ENCODE peak calls at places on chromosome 4, in nine cellular contexts. R, G, L, C, Y, B, K, U and A are unnamed samples.

GRCh38 chr4:54238389-54238788 is 9.3 kb downstream of the PDGFRA start:
- DNase-seq in Y (no peak), B (no peak), K (no peak), C (no peak), R (no peak), U (no peak), L (no peak), G (no peak), A (no peak)

GRCh38 chr4:16896871-16897270 is 1.6 kb downstream of the LDB2 start:
- DNase-seq in C (no peak), K (no peak), Y (no peak), G (no peak), L (peak; percentile 27), U (no peak), R (no peak), B (peak; percentile 58), A (no peak)

GRCh38 chr4:115674485-115674884 is 561.1 kb upstream of the NDST4 start:
- DNase-seq in R (no peak), L (no peak), Y (no peak), K (no peak), C (no peak), U (no peak), B (no peak), G (no peak), A (no peak)

GRCh38 chr4:126888968-126889367 is 743.8 kb upstream of the INTU start:
- DNase-seq in B (no peak), L (peak; percentile 4), U (no peak), C (no peak), R (no peak), G (no peak), Y (no peak), K (no peak), A (no peak)

GRCh38 chr4:18733956-18734872 is 712.7 kb upstream of the LCORL start:
- DNase-seq in Y (no peak), C (no peak), B (peak; percentile 5), G (no peak), K (no peak), R (no peak), L (no peak), U (no peak), A (no peak)

GRCh38 chr4:75685546-75686189 is 12.5 kb upstream of the G3BP2 start:
- DNase-seq in B (no peak), K (no peak), C (no peak), L (no peak), R (no peak), G (no peak), Y (no peak), U (no peak), A (no peak)

GRCh38 chr4:87862236-87862635 is 29.5 kb downstream of the MEPE start:
- DNase-seq in B (no peak), G (no peak), U (no peak), L (no peak), C (no peak), K (no peak), R (no peak), Y (no peak), A (no peak)

GRCh38 chr4:174217273-174218126 is 66.0 kb downstream of the FBXO8 start:
- DNase-seq in B (peak; percentile 71), U (no peak), G (no peak), K (peak; percentile 2), C (peak; percentile 15), Y (no peak), L (peak; percentile 65), R (no peak), A (peak; percentile 28)

GRCh38 chr4:152454398-152455011 is 81.4 kb downstream of the FBXW7 start:
- DNase-seq in Y (no peak), B (peak; percentile 28), R (no peak), L (no peak), K (no peak), U (no peak), G (no peak), C (peak; percentile 23), A (no peak)

GRCh38 chr4:127781303-127782024 is 658 bp upstream of the HSPA4L start:
- DNase-seq in C (no peak), R (peak; percentile 5), B (peak; percentile 74), U (peak; percentile 28), Y (no peak), G (no peak), K (peak; percentile 40), L (no peak), A (no peak)

GRCh38 chr4:109721033-109721432 is 8.8 kb downstream of the PLA2G12A start:
- DNase-seq in Y (no peak), C (no peak), K (no peak), U (no peak), B (no peak), R (no peak), G (no peak), L (no peak), A (no peak)

GRCh38 chr4:102825261-102826071 is 1.9 kb downstream of the UBE2D3 start:
- DNase-seq in G (no peak), C (no peak), R (peak; percentile 14), B (peak; percentile 70), Y (peak; percentile 11), L (peak; percentile 74), K (no peak), U (peak; percentile 39), A (no peak)

GRCh38 chr4:67575232-67575888 is 16.8 kb downstream of the STAP1 start:
- DNase-seq in Y (no peak), B (no peak), C (peak; percentile 49), K (no peak), R (peak; percentile 63), L (no peak), G (no peak), U (peak; percentile 21), A (no peak)

GRCh38 chr4:169109276-169109675 is 99.2 kb upstream of the CBR4 start:
- DNase-seq in U (no peak), K (no peak), G (no peak), L (no peak), R (no peak), B (no peak), Y (no peak), C (no peak), A (no peak)

GRCh38 chr4:124685851-124686250 is 26.7 kb downstream of the ANKRD50 start:
- DNase-seq in R (no peak), U (no peak), C (no peak), G (no peak), Y (no peak), L (peak; percentile 72), K (no peak), B (peak; percentile 49), A (no peak)

GRCh38 chr4:74628808-74629616 is 165.3 kb downstream of the BTC start:
- DNase-seq in R (no peak), C (no peak), B (no peak), G (no peak), U (no peak), K (no peak), L (no peak), Y (no peak), A (no peak)

GRCh38 chr4:48022192-48022799 is 5.7 kb downstream of the NIPAL1 start:
- DNase-seq in K (no peak), C (no peak), U (no peak), Y (no peak), L (no peak), R (no peak), B (no peak), G (no peak), A (no peak)

GRCh38 chr4:109690690-109691410 is 12.4 kb downstream of the CASP6 start:
- DNase-seq in L (no peak), G (no peak), R (no peak), B (no peak), Y (no peak), C (no peak), K (no peak), U (peak; percentile 33), A (no peak)

GRCh38 chr4:149749769-149750168 is 65.9 kb downstream of the IQCM start:
- DNase-seq in L (no peak), G (no peak), U (no peak), C (no peak), B (no peak), K (no peak), Y (no peak), R (no peak), A (no peak)

GRCh38 chr4:20493761-20494353 is 206.4 kb upstream of the PACRGL start:
- DNase-seq in B (peak; percentile 7), Y (no peak), R (no peak), U (no peak), L (no peak), G (no peak), K (no peak), C (no peak), A (peak; percentile 41)

GRCh38 chr4:164779811-164780216 is 25.9 kb downstream of the SMIM31 start:
- DNase-seq in K (peak; percentile 25), R (no peak), G (no peak), B (peak; percentile 80), C (peak; percentile 51), U (peak; percentile 37), L (peak; percentile 24), Y (no peak), A (no peak)

GRCh38 chr4:138941037-138941436 is 74.5 kb upstream of the NOCT start:
- DNase-seq in G (no peak), L (no peak), C (no peak), Y (no peak), B (no peak), U (no peak), K (no peak), R (no peak), A (no peak)

GRCh38 chr4:75637176-75637575 is 6.8 kb upstream of the CDKL2 start:
- DNase-seq in G (peak; percentile 52), K (no peak), L (no peak), B (peak; percentile 46), Y (no peak), C (no peak), R (no peak), U (no peak), A (no peak)

GRCh38 chr4:57073559-57073958 is 36.6 kb downstream of the IGFBP7 start:
- DNase-seq in K (no peak), L (no peak), R (no peak), B (no peak), Y (no peak), C (no peak), G (no peak), U (no peak), A (no peak)

GRCh38 chr4:187618701-187619278 is 376.8 kb upstream of the ZFP42 start:
- DNase-seq in Y (no peak), U (no peak), R (no peak), L (no peak), B (peak; percentile 34), C (no peak), G (no peak), K (no peak), A (peak; percentile 46)

GRCh38 chr4:149008415-149009025 is 566.3 kb upstream of the NR3C2 start:
- DNase-seq in L (no peak), C (no peak), B (peak; percentile 35), Y (no peak), G (no peak), U (no peak), R (no peak), K (peak; percentile 29), A (no peak)

GRCh38 chr4:20252656-20253271 is 1.1 kb downstream of the SLIT2 start:
- DNase-seq in Y (no peak), G (no peak), K (no peak), C (peak; percentile 18), L (no peak), B (peak; percentile 53), U (no peak), R (no peak), A (no peak)

GRCh38 chr4:182647901-182648300 is 269.3 kb downstream of the DCTD start:
- DNase-seq in R (no peak), C (no peak), B (no peak), U (no peak), K (no peak), L (no peak), Y (no peak), G (no peak), A (no peak)